ENCODE peak calls at places on chromosome 6, in eight cellular contexts. K, F, M, G, L, I, S and Y are unnamed samples.

GRCh38 chr6:145139451-145139850 is 595.9 kb downstream of the EPM2A start:
- DNase-seq in K (no peak), F (no peak), M (no peak), G (peak), L (no peak), I (no peak), S (no peak), Y (no peak)

GRCh38 chr6:75337805-75338204 is 53.2 kb upstream of the TMEM30A start:
- DNase-seq in K (no peak), F (no peak), M (no peak), G (no peak), L (no peak), I (no peak), S (no peak), Y (no peak)

GRCh38 chr6:150723056-150723658 is 123.5 kb downstream of the PLEKHG1 start:
- DNase-seq in K (no peak), F (no peak), M (no peak), G (no peak), L (no peak), I (no peak), S (no peak), Y (no peak)

GRCh38 chr6:137403855-137404254 is 90.3 kb downstream of the OLIG3 start:
- DNase-seq in K (no peak), F (no peak), M (no peak), G (no peak), L (no peak), I (no peak), S (no peak), Y (no peak)

GRCh38 chr6:16762547-16763477 is 1.6 kb upstream of the ATXN1 start:
- DNase-seq in K (peak), F (no peak), M (peak), G (peak), L (peak), I (peak), S (peak), Y (peak)

GRCh38 chr6:101399627-101399955 is 6.1 kb downstream of the GRIK2 start:
- DNase-seq in K (no peak), F (no peak), M (no peak), G (no peak), L (no peak), I (no peak), S (no peak), Y (no peak)

GRCh38 chr6:157120523-157121232 is 202.6 kb downstream of the TMEM242 start:
- DNase-seq in K (no peak), F (no peak), M (no peak), G (no peak), L (no peak), I (no peak), S (no peak), Y (no peak)

GRCh38 chr6:151075943-151076555 is 163.7 kb upstream of the AKAP12 start:
- DNase-seq in K (no peak), F (no peak), M (no peak), G (no peak), L (no peak), I (no peak), S (no peak), Y (no peak)

GRCh38 chr6:56292505-56293181 is 45.3 kb upstream of the COL21A1 start:
- DNase-seq in K (peak), F (no peak), M (no peak), G (peak), L (no peak), I (no peak), S (peak), Y (no peak)

GRCh38 chr6:62528894-62529526 is 243.0 kb upstream of the KHDRBS2 start:
- DNase-seq in K (no peak), F (no peak), M (no peak), G (no peak), L (no peak), I (no peak), S (no peak), Y (no peak)

GRCh38 chr6:138719011-138719635 is 54.4 kb upstream of the CCDC28A start:
- DNase-seq in K (no peak), F (no peak), M (no peak), G (no peak), L (no peak), I (no peak), S (no peak), Y (no peak)

GRCh38 chr6:18269253-18269652 is 4.9 kb upstream of the DEK start:
- DNase-seq in K (no peak), F (no peak), M (no peak), G (peak), L (peak), I (no peak), S (no peak), Y (no peak)